ENCODE peak calls at places on chromosomes 6 and 20, in five cellular contexts. O is RCC 7860, X is left colon, W is GM12865, C is IMR-90. U is an unnamed sample.

GRCh38 chr20:19205999-19206398 is 6.4 kb upstream of the SLC24A3 start:
- DNase-seq in C (peak; percentile 10), O (peak; percentile 17), X (peak; percentile 51), W (peak; percentile 68), U (peak; percentile 63)

GRCh38 chr6:1436334-1437306 is 47.2 kb downstream of the FOXF2 start:
- DNase-seq in C (peak; percentile 72), O (peak; percentile 21), W (peak; percentile 64), X (no peak), U (peak; percentile 77)

GRCh38 chr6:154232013-154232920 is 124.3 kb downstream of the IPCEF1 start:
- DNase-seq in W (no peak), C (peak; percentile 39), O (no peak), X (no peak), U (peak; percentile 25)

GRCh38 chr6:137217801-137218472 is 1.2 kb downstream of the IFNGR1 start:
- DNase-seq in W (peak; percentile 62), X (peak; percentile 66), C (peak; percentile 18), O (no peak), U (peak; percentile 28)

GRCh38 chr20:31770243-31770642 is 31.2 kb downstream of the TPX2 start:
- DNase-seq in X (no peak), W (no peak), C (no peak), O (no peak), U (no peak)

GRCh38 chr6:53461041-53461656 is 83.8 kb downstream of the GCLC start:
- DNase-seq in C (no peak), X (no peak), W (peak; percentile 55), O (no peak), U (no peak)

GRCh38 chr20:5668529-5668868 is 81.7 kb upstream of the SHLD1 start:
- DNase-seq in W (no peak), O (no peak), X (no peak), C (no peak), U (no peak)

GRCh38 chr20:49484180-49485140 is 2.0 kb upstream of the KCNB1 start:
- DNase-seq in W (peak; percentile 66), X (peak; percentile 69), C (peak; percentile 61), O (peak; percentile 54), U (peak; percentile 42)

GRCh38 chr20:52481443-52481842 is 289.9 kb upstream of the ZFP64 start:
- DNase-seq in C (peak; percentile 50), O (no peak), W (no peak), X (no peak), U (no peak)

GRCh38 chr20:38640486-38640885 is 38.9 kb downstream of the ARHGAP40 start:
- DNase-seq in O (no peak), C (no peak), X (no peak), W (no peak), U (no peak)

GRCh38 chr20:36091561-36092423 is 62.7 kb upstream of the EPB41L1 start:
- DNase-seq in C (no peak), W (no peak), O (no peak), X (no peak), U (no peak)

GRCh38 chr6:6619415-6619814 is 30.9 kb downstream of the LY86 start:
- DNase-seq in X (no peak), O (no peak), C (no peak), W (no peak), U (no peak)

GRCh38 chr6:83615025-83615999 is 93.6 kb downstream of the SNAP91 start:
- DNase-seq in C (peak; percentile 37), W (peak; percentile 48), O (peak; percentile 10), X (no peak), U (peak; percentile 20)

GRCh38 chr6:16355699-16356481 is 117.5 kb downstream of the GMPR start:
- DNase-seq in O (peak; percentile 38), C (no peak), W (no peak), X (no peak), U (no peak)

GRCh38 chr20:59778615-59779200 is 154.7 kb downstream of the SYCP2 start:
- DNase-seq in C (no peak), X (no peak), O (no peak), W (no peak), U (no peak)

GRCh38 chr20:55424968-55425367 is 580.4 kb downstream of the CBLN4 start:
- DNase-seq in X (no peak), C (no peak), O (no peak), W (no peak), U (no peak)

GRCh38 chr6:16647422-16647821 is 113.8 kb downstream of the ATXN1 start:
- DNase-seq in O (no peak), W (no peak), X (no peak), C (no peak), U (no peak)

U was measured in kidney glomerular epithelial cell.